ENCODE peak calls at places on chromosomes 1 and 21, in five cellular contexts. X is mammary epithelial cell, A is GM06990, R is mesendoderm, T is kidney epithelial cell. I is an unnamed sample. For H3K27me3, the result is how much of the 10 kb centered on the place peaks cover.

GRCh38 chr21:29078884-29079765 is 5.7 kb upstream of the CCT8 start:
- DNase-seq in X (no peak), A (peak), R (no peak), T (no peak), I (no peak)

GRCh38 chr1:93635614-93636543 is 45.8 kb downstream of the BCAR3 start:
- DNase-seq in X (no peak), A (no peak), R (peak), T (no peak), I (peak)

GRCh38 chr21:42218836-42219605 is at the start of gene ABCG1:
- DNase-seq in X (peak), A (peak), R (peak), T (no peak), I (peak)

GRCh38 chr1:110975265-110975664 is 11.5 kb upstream of the LRIF1 start:
- DNase-seq in X (no peak), A (no peak), R (no peak), T (no peak), I (no peak)

GRCh38 chr1:169563019-169563615 is 23.2 kb downstream of the F5 start:
- DNase-seq in X (no peak), A (no peak), R (no peak), T (no peak), I (no peak)

GRCh38 chr1:180584869-180585268 is 26.1 kb downstream of the OVAAL start:
- DNase-seq in X (no peak), A (no peak), R (no peak), T (no peak), I (no peak)

GRCh38 chr1:210293191-210293607 is 35.5 kb upstream of the HHAT start:
- DNase-seq in X (no peak), A (no peak), R (no peak), T (no peak), I (no peak)

GRCh38 chr1:230681599-230681998 is 32.3 kb downstream of the AGT start:
- DNase-seq in X (peak), A (no peak), R (no peak), T (peak), I (no peak)

GRCh38 chr1:53734650-53735211 is 4.2 kb downstream of the GLIS1 start:
- DNase-seq in X (no peak), A (no peak), R (no peak), T (no peak), I (no peak)
- H3K27me3 ChIP-seq in X (under half), A (under half), R (under half), T (under half), I (half or more)

GRCh38 chr1:165354739-165355138 is 1.8 kb downstream of the LMX1A start:
- DNase-seq in X (no peak), A (no peak), R (peak), T (no peak), I (peak)
- H3K4me3 ChIP-seq in X (no peak), A (no peak), R (peak), T (no peak), I (peak)

GRCh38 chr1:232221790-232222499 is 408.0 kb downstream of the SIPA1L2 start:
- DNase-seq in X (peak), A (no peak), R (no peak), T (peak), I (no peak)
- H3K27me3 ChIP-seq in X (under half), A (under half), R (under half), T (under half), I (under half)

GRCh38 chr1:151009674-151010345 is 1.6 kb downstream of the PRUNE1 start:
- DNase-seq in X (no peak), A (no peak), R (no peak), T (no peak), I (no peak)
- H3K4me3 ChIP-seq in X (peak), A (no peak), R (no peak), T (no peak), I (no peak)

DNA sequence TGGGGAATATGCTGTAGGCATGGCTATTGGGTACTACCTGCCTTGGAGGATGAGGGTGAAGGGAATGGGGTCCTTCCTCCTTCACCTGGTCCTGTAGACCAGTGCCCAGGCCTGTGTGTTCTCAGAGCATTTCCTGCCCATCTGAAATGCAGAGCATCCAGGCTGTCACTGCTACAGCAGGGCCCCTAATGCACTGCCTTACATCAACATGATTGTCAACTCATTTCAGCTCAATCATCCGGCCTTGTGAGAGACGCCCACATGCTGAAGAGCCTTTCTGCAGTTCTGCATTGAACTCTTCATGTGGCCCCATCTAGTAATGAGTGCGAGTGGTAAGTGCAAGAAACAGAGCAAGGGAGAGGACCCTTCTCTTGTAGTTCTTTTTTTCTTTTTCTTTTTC is 39.8 kb upstream of the SRP9 start:
- DNase-seq in X (no peak), A (no peak), R (no peak), T (no peak), I (no peak)
- H3K27me3 ChIP-seq in X (under half), A (under half), R (under half), T (under half), I (under half)

GRCh38 chr1:244860914-244861610 is 3.3 kb downstream of the HNRNPU start:
- DNase-seq in X (no peak), A (no peak), R (no peak), T (no peak), I (no peak)
- H3K4me3 ChIP-seq in X (peak), A (peak), R (peak), T (peak), I (peak)

GRCh38 chr1:26049531-26050254 is 3.8 kb upstream of the SLC30A2 start:
- DNase-seq in X (peak), A (no peak), R (no peak), T (no peak), I (no peak)

GRCh38 chr1:26045712-26046312 is at the start of gene SLC30A2:
- DNase-seq in X (peak), A (no peak), R (no peak), T (no peak), I (peak)

GRCh38 chr1:26044971-26045711 is 777 bp downstream of the SLC30A2 start:
- DNase-seq in X (no peak), A (no peak), R (peak), T (no peak), I (peak)

GRCh38 chr1:26046313-26047031 is 554 bp upstream of the SLC30A2 start:
- DNase-seq in X (peak), A (no peak), R (no peak), T (no peak), I (peak)

DNA sequence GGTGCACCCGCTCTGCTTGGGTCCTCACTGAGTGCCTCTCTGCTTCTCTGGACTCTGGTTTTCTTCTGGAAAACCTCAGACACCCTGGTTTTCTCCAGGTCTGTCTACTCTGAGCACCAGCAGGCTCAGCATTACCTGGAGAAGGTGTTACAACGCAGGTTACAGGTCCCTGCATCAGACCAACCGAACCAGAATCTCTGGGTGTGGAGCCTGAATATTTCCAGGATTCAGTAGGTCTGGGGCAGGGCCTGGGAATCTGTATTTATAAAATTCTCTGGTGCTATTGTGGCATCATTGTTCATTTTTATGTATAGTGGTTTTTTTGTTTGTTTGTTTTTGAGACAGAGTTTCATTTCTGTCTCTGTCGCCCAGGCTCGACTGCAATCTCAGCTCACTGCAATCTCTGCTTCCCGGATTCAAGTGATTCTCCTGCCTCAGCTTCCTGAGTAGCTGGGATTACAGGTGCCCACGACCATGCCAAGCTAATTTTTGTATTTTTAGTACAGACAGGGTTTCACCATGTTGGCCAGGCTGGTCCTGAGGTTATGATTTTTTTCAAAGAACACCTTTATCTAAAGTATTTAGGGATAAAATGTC is 1.5 kb upstream of the SLC30A2 start:
- DNase-seq in X (no peak), A (no peak), R (no peak), T (no peak), I (no peak)
- H3K27me3 ChIP-seq in X (under half), A (under half), R (under half), T (half or more), I (half or more)

GRCh38 chr1:84145051-84145450 is 980 bp downstream of the PRKACB start:
- DNase-seq in X (peak), A (no peak), R (no peak), T (no peak), I (no peak)
- H3K4me3 ChIP-seq in X (no peak), A (no peak), R (no peak), T (no peak), I (no peak)

GRCh38 chr1:37630426-37631038 is 4.2 kb downstream of the RSPO1 start:
- DNase-seq in X (no peak), A (no peak), R (no peak), T (no peak), I (peak)
- H3K27me3 ChIP-seq in X (under half), A (under half), R (half or more), T (half or more), I (half or more)

GRCh38 chr1:203083463-203083921 is 2.3 kb downstream of the MYOG start:
- DNase-seq in X (no peak), A (no peak), R (no peak), T (no peak), I (peak)

GRCh38 chr1:203086992-203087763 is 1.4 kb upstream of the MYOG start:
- DNase-seq in X (no peak), A (no peak), R (peak), T (no peak), I (peak)

GRCh38 chr1:203084588-203085527 is 954 bp downstream of the MYOG start:
- DNase-seq in X (no peak), A (peak), R (peak), T (no peak), I (peak)

GRCh38 chr1:203088441-203088840 is 2.6 kb upstream of the MYOG start:
- DNase-seq in X (no peak), A (no peak), R (no peak), T (no peak), I (no peak)

GRCh38 chr1:203085528-203086406 is at the start of gene MYOG:
- DNase-seq in X (no peak), A (no peak), R (no peak), T (no peak), I (peak)
- H3K4me3 ChIP-seq in X (no peak), A (no peak), R (no peak), T (no peak), I (no peak)

I was measured in H7.